ENCODE peak calls at places on chromosomes 11 and 22, in seven cellular contexts. X, N, E, F, Q, R and V are unnamed samples.

GRCh38 chr11:129637473-129637872 is 178.2 kb upstream of the TMEM45B start:
- DNase-seq in R (peak), X (peak), N (no peak), F (no peak), E (no peak), Q (no peak), V (no peak)

GRCh38 chr11:115017529-115017928 is 339.2 kb downstream of the NXPE2 start:
- DNase-seq in N (no peak), E (no peak), Q (no peak), R (no peak), F (no peak), X (no peak), V (no peak)

GRCh38 chr11:67664696-67665536 is 9.5 kb downstream of the ALDH3B2 start:
- DNase-seq in Q (no peak), R (no peak), N (no peak), F (no peak), X (no peak), E (no peak), V (no peak)

GRCh38 chr22:27453688-27454087 is 347.9 kb downstream of the MN1 start:
- DNase-seq in Q (no peak), F (no peak), R (no peak), E (no peak), N (no peak), X (no peak), V (no peak)

GRCh38 chr11:45383229-45383628 is 97.1 kb upstream of the SYT13 start:
- DNase-seq in R (peak), N (no peak), E (no peak), Q (no peak), F (no peak), X (peak), V (no peak)

GRCh38 chr22:30868663-30869385 is 99.8 kb downstream of the MORC2 start:
- DNase-seq in E (peak), X (no peak), F (no peak), N (no peak), R (no peak), Q (peak), V (peak)

GRCh38 chr11:80379620-80380278 is 938.9 kb upstream of the TENM4 start:
- DNase-seq in R (no peak), X (no peak), F (no peak), Q (no peak), N (no peak), E (no peak), V (no peak)

GRCh38 chr22:43892183-43892894 is 526 bp upstream of the PNPLA5 start:
- DNase-seq in X (no peak), R (no peak), N (no peak), Q (no peak), F (no peak), E (no peak), V (no peak)

GRCh38 chr11:32892355-32893090 is at the start of gene QSER1:
- DNase-seq in F (peak), E (peak), R (peak), N (peak), Q (peak), X (peak), V (peak)

GRCh38 chr11:27839226-27839913 is 139.1 kb upstream of the BDNF start:
- DNase-seq in Q (no peak), E (no peak), R (peak), N (no peak), F (peak), X (peak), V (no peak)

GRCh38 chr11:61737131-61737530 is 15.3 kb upstream of the MYRF start:
- DNase-seq in E (no peak), Q (no peak), F (no peak), R (no peak), X (no peak), N (no peak), V (no peak)

GRCh38 chr11:128494418-128495332 is 92.7 kb downstream of the ETS1 start:
- DNase-seq in R (no peak), E (no peak), X (no peak), Q (no peak), F (no peak), N (no peak), V (no peak)

GRCh38 chr22:17403906-17404305 is 34.6 kb downstream of the CECR2 start:
- DNase-seq in Q (no peak), X (no peak), E (no peak), F (no peak), N (no peak), R (no peak), V (no peak)

GRCh38 chr22:30000566-30000965 is 79.7 kb upstream of the HORMAD2 start:
- DNase-seq in N (no peak), F (no peak), R (peak), Q (no peak), E (no peak), X (no peak), V (no peak)

GRCh38 chr11:9733212-9733611 is 69.3 kb downstream of the SWAP70 start:
- DNase-seq in Q (no peak), F (no peak), E (no peak), X (no peak), N (no peak), R (no peak), V (no peak)

GRCh38 chr22:17913705-17914282 is 110.6 kb downstream of the MICAL3 start:
- DNase-seq in N (no peak), Q (no peak), F (no peak), E (no peak), R (peak), X (peak), V (no peak)

GRCh38 chr11:8870461-8871282 is 40.3 kb upstream of the AKIP1 start:
- DNase-seq in R (peak), N (no peak), E (peak), Q (peak), X (peak), F (peak), V (peak)

GRCh38 chr11:69823641-69824285 is 4.5 kb upstream of the FGF3 start:
- DNase-seq in F (no peak), Q (no peak), X (no peak), N (no peak), E (peak), R (no peak), V (no peak)

GRCh38 chr11:72446929-72447753 is 12.8 kb upstream of the CLPB start:
- DNase-seq in E (no peak), F (peak), R (peak), Q (peak), N (no peak), X (peak), V (no peak)

GRCh38 chr22:36215976-36216375 is 14.4 kb upstream of the APOL4 start:
- DNase-seq in N (no peak), X (no peak), R (no peak), Q (no peak), F (no peak), E (no peak), V (no peak)

GRCh38 chr11:61152816-61153592 is 8.2 kb downstream of the VPS37C start:
- DNase-seq in X (peak), R (peak), N (no peak), Q (no peak), E (no peak), F (no peak), V (no peak)

GRCh38 chr11:105910095-105910715 is 111.8 kb downstream of the MSANTD4 start:
- DNase-seq in R (peak), E (no peak), Q (peak), F (no peak), X (no peak), N (no peak), V (no peak)

GRCh38 chr22:24494535-24495364 is at the start of gene UPB1:
- DNase-seq in R (no peak), Q (no peak), E (no peak), X (no peak), F (no peak), N (no peak), V (peak)

GRCh38 chr11:102810943-102811528 is 13.1 kb upstream of the MMP1 start:
- DNase-seq in Q (peak), X (peak), E (no peak), F (peak), N (no peak), R (peak), V (no peak)

GRCh38 chr11:128359515-128359914 is 227.8 kb downstream of the ETS1 start:
- DNase-seq in Q (no peak), F (no peak), E (no peak), X (peak), N (no peak), R (peak), V (no peak)